ENCODE peak calls at places on chromosomes 5 and 9, in five cellular contexts. One of them, this sample, is unnamed.

GRCh38 chr5:1246711-1247431 is 21.7 kb downstream of the SLC6A18 start:
- DNase-seq in CD8-positive, alpha-beta T cell: no peak
- DNase-seq in tibial nerve: no peak
- DNase-seq in OCI-LY7: peak; percentile 48
- DNase-seq in left lung: no peak
- DNase-seq in this sample: no peak

GRCh38 chr5:140261403-140262171 is 41.3 kb downstream of the PFDN1 start:
- DNase-seq in CD8-positive, alpha-beta T cell: no peak
- DNase-seq in tibial nerve: peak; percentile 45
- DNase-seq in left lung: peak; percentile 83
- DNase-seq in OCI-LY7: no peak
- DNase-seq in this sample: peak; percentile 9

GRCh38 chr5:76251656-76252055 is 151.4 kb upstream of the IQGAP2 start:
- DNase-seq in left lung: no peak
- DNase-seq in tibial nerve: no peak
- DNase-seq in CD8-positive, alpha-beta T cell: no peak
- DNase-seq in OCI-LY7: no peak
- DNase-seq in this sample: no peak

GRCh38 chr9:70600479-70600878 is 186.0 kb upstream of the KLF9 start:
- DNase-seq in CD8-positive, alpha-beta T cell: no peak
- DNase-seq in OCI-LY7: no peak
- DNase-seq in tibial nerve: no peak
- DNase-seq in left lung: no peak
- DNase-seq in this sample: no peak

GRCh38 chr5:133393776-133394476 is 218.4 kb downstream of the FSTL4 start:
- DNase-seq in tibial nerve: no peak
- DNase-seq in left lung: no peak
- DNase-seq in OCI-LY7: no peak
- DNase-seq in CD8-positive, alpha-beta T cell: no peak
- DNase-seq in this sample: no peak

GRCh38 chr5:82364497-82364896 is 86.3 kb upstream of the RPS23 start:
- DNase-seq in left lung: no peak
- DNase-seq in CD8-positive, alpha-beta T cell: no peak
- DNase-seq in tibial nerve: no peak
- DNase-seq in OCI-LY7: no peak
- DNase-seq in this sample: no peak

GRCh38 chr5:135426102-135427082 is 20.8 kb downstream of the DCANP1 start:
- DNase-seq in CD8-positive, alpha-beta T cell: no peak
- DNase-seq in left lung: no peak
- DNase-seq in OCI-LY7: peak; percentile 69
- DNase-seq in tibial nerve: no peak
- DNase-seq in this sample: no peak

GRCh38 chr9:32839013-32839442 is 55.7 kb downstream of the TMEM215 start:
- DNase-seq in tibial nerve: no peak
- DNase-seq in left lung: no peak
- DNase-seq in OCI-LY7: no peak
- DNase-seq in CD8-positive, alpha-beta T cell: no peak
- DNase-seq in this sample: no peak

GRCh38 chr9:134374301-134375010 is 48.2 kb downstream of the RXRA start:
- DNase-seq in left lung: peak; percentile 67
- DNase-seq in OCI-LY7: no peak
- DNase-seq in tibial nerve: no peak
- DNase-seq in CD8-positive, alpha-beta T cell: no peak
- DNase-seq in this sample: no peak

GRCh38 chr9:74838351-74838750 is 49.4 kb downstream of the TRPM6 start:
- DNase-seq in CD8-positive, alpha-beta T cell: no peak
- DNase-seq in OCI-LY7: no peak
- DNase-seq in left lung: no peak
- DNase-seq in tibial nerve: no peak
- DNase-seq in this sample: no peak

GRCh38 chr9:82532504-82532903 is 530.4 kb downstream of the RASEF start:
- DNase-seq in left lung: no peak
- DNase-seq in OCI-LY7: no peak
- DNase-seq in tibial nerve: no peak
- DNase-seq in CD8-positive, alpha-beta T cell: no peak
- DNase-seq in this sample: no peak

DNA sequence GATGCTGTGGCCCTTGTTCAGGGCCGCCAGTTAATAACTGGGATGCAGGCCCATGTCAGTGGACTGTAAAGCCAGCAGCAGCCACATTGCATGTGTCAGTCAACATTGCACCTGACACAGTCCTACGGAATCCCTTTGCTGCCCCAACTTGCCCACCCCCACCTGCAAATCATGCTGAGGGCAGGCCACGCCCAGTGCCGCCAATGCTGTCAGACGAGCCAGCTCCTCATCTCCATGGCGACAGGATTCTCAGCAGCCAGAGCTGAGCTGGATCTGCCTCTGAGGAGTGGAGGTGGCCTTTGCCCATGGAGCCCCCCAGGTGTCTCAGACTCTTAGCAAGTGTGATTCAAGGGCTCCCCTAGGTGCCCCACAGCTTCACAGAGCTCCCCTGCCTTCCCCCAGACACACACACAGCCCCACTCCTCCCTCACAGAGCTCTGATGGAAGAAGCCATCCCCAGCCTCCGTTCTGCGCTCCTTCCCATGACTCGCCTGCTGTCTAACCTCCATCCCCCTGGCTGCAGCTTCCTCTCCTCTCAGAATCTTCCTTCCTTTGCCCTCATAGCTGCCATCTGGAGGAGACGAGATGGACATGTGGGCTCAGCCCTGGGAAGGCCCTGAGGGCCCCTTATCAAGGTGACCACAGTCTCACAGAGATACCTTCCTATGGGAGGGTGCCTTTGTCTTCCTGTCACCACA is 94.5 kb downstream of the PCDH1 start:
- DNase-seq in OCI-LY7: no peak
- DNase-seq in CD8-positive, alpha-beta T cell: no peak
- DNase-seq in left lung: no peak
- DNase-seq in tibial nerve: no peak
- DNase-seq in this sample: no peak
- TF ChIP-seq CTCF in OCI-LY7: no peak
- TF ChIP-seq CTCF in CD8-positive, alpha-beta T cell: no peak
- TF ChIP-seq CTCF in left lung: no peak
- TF ChIP-seq CTCF in tibial nerve: no peak
- TF ChIP-seq CTCF in this sample: no peak

DNA sequence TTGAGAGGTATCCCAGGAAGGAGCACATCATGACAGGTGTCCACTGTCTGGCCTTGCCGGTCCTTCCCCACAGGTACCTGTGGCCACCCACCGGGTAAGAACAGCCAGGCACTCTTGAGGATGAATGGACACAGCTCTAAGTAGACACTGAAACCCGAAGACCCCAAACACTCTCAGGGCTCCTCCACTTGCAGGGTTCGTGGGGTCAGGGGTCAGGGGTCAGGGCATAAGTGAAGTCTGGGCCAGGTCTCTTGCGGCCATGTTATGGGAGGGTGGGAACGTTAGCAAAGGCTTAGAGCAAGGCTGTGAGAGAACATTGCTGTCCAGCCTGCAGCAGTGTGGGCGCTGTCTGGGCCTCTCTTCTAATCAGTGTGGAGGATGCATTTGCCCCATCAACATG is 40.0 kb downstream of the MAPK9 start:
- DNase-seq in tibial nerve: no peak
- DNase-seq in OCI-LY7: no peak
- DNase-seq in left lung: no peak
- DNase-seq in CD8-positive, alpha-beta T cell: no peak
- DNase-seq in this sample: no peak
- H3K9me3 ChIP-seq in tibial nerve: peaks cover 18% of the 10 kb centered on the region
- H3K9me3 ChIP-seq in OCI-LY7: peaks cover 35% of the 10 kb centered on the region
- H3K9me3 ChIP-seq in left lung: peaks cover 9% of the 10 kb centered on the region
- H3K9me3 ChIP-seq in CD8-positive, alpha-beta T cell: peaks cover 54% of the 10 kb centered on the region
- H3K9me3 ChIP-seq in this sample: peaks cover 81% of the 10 kb centered on the region

GRCh38 chr9:97698865-97699264 is 1.7 kb upstream of the XPA start:
- DNase-seq in tibial nerve: no peak
- DNase-seq in left lung: no peak
- DNase-seq in OCI-LY7: no peak
- DNase-seq in CD8-positive, alpha-beta T cell: no peak
- DNase-seq in this sample: no peak

GRCh38 chr9:97696025-97696822 is 916 bp downstream of the XPA start:
- DNase-seq in CD8-positive, alpha-beta T cell: no peak
- DNase-seq in OCI-LY7: peak; percentile 76
- DNase-seq in left lung: no peak
- DNase-seq in tibial nerve: no peak
- DNase-seq in this sample: no peak

GRCh38 chr9:97695390-97695789 is 1.8 kb downstream of the XPA start:
- DNase-seq in tibial nerve: no peak
- DNase-seq in CD8-positive, alpha-beta T cell: no peak
- DNase-seq in left lung: no peak
- DNase-seq in OCI-LY7: no peak
- DNase-seq in this sample: no peak

GRCh38 chr9:97696823-97697601 is at the start of gene XPA:
- DNase-seq in tibial nerve: peak; percentile 91
- DNase-seq in left lung: peak; percentile 98
- DNase-seq in CD8-positive, alpha-beta T cell: peak; percentile 90
- DNase-seq in OCI-LY7: peak; percentile 96
- DNase-seq in this sample: peak; percentile 97

GRCh38 chr9:97697837-97698236 is 697 bp upstream of the XPA start:
- DNase-seq in tibial nerve: no peak
- DNase-seq in CD8-positive, alpha-beta T cell: no peak
- DNase-seq in left lung: no peak
- DNase-seq in OCI-LY7: no peak
- DNase-seq in this sample: no peak
- H3K27ac ChIP-seq in tibial nerve: peak overlapping the region; percentile 94
- H3K27ac ChIP-seq in CD8-positive, alpha-beta T cell: peak overlapping the region; percentile 60
- H3K27ac ChIP-seq in left lung: no peak overlapping the region
- H3K27ac ChIP-seq in OCI-LY7: peak overlapping the region; percentile 62
- H3K27ac ChIP-seq in this sample: peak overlapping the region; percentile 80

GRCh38 chr5:74336286-74336685 is 304.2 kb downstream of the ENC1 start:
- DNase-seq in OCI-LY7: no peak
- DNase-seq in left lung: no peak
- DNase-seq in tibial nerve: no peak
- DNase-seq in CD8-positive, alpha-beta T cell: no peak
- DNase-seq in this sample: no peak
- TF ChIP-seq CTCF in OCI-LY7: peak; percentile 42
- TF ChIP-seq CTCF in left lung: no peak
- TF ChIP-seq CTCF in tibial nerve: no peak
- TF ChIP-seq CTCF in CD8-positive, alpha-beta T cell: no peak
- TF ChIP-seq CTCF in this sample: no peak

GRCh38 chr9:136645343-136645902 is 17.3 kb upstream of the EGFL7 start:
- DNase-seq in CD8-positive, alpha-beta T cell: no peak
- DNase-seq in left lung: no peak
- DNase-seq in OCI-LY7: no peak
- DNase-seq in tibial nerve: no peak
- DNase-seq in this sample: no peak

GRCh38 chr9:136643596-136644342 is 18.9 kb upstream of the EGFL7 start:
- DNase-seq in tibial nerve: no peak
- DNase-seq in CD8-positive, alpha-beta T cell: no peak
- DNase-seq in OCI-LY7: no peak
- DNase-seq in left lung: no peak
- DNase-seq in this sample: no peak

GRCh38 chr9:136644593-136645342 is 17.9 kb upstream of the EGFL7 start:
- DNase-seq in left lung: peak; percentile 89
- DNase-seq in OCI-LY7: peak; percentile 63
- DNase-seq in tibial nerve: peak; percentile 65
- DNase-seq in CD8-positive, alpha-beta T cell: peak; percentile 59
- DNase-seq in this sample: peak; percentile 68

GRCh38 chr9:136644343-136644592 is 18.4 kb upstream of the EGFL7 start:
- DNase-seq in tibial nerve: no peak
- DNase-seq in left lung: peak; percentile 94
- DNase-seq in CD8-positive, alpha-beta T cell: no peak
- DNase-seq in OCI-LY7: no peak
- DNase-seq in this sample: no peak

GRCh38 chr9:136640176-136641086 is 22.3 kb upstream of the EGFL7 start:
- DNase-seq in left lung: no peak
- DNase-seq in CD8-positive, alpha-beta T cell: no peak
- DNase-seq in tibial nerve: no peak
- DNase-seq in OCI-LY7: no peak
- DNase-seq in this sample: no peak
- H3K9me3 ChIP-seq in left lung: no peaks in the 10 kb centered on the region
- H3K9me3 ChIP-seq in CD8-positive, alpha-beta T cell: no peaks in the 10 kb centered on the region
- H3K9me3 ChIP-seq in tibial nerve: no peaks in the 10 kb centered on the region
- H3K9me3 ChIP-seq in OCI-LY7: no peaks in the 10 kb centered on the region
- H3K9me3 ChIP-seq in this sample: no peaks in the 10 kb centered on the region

DNA sequence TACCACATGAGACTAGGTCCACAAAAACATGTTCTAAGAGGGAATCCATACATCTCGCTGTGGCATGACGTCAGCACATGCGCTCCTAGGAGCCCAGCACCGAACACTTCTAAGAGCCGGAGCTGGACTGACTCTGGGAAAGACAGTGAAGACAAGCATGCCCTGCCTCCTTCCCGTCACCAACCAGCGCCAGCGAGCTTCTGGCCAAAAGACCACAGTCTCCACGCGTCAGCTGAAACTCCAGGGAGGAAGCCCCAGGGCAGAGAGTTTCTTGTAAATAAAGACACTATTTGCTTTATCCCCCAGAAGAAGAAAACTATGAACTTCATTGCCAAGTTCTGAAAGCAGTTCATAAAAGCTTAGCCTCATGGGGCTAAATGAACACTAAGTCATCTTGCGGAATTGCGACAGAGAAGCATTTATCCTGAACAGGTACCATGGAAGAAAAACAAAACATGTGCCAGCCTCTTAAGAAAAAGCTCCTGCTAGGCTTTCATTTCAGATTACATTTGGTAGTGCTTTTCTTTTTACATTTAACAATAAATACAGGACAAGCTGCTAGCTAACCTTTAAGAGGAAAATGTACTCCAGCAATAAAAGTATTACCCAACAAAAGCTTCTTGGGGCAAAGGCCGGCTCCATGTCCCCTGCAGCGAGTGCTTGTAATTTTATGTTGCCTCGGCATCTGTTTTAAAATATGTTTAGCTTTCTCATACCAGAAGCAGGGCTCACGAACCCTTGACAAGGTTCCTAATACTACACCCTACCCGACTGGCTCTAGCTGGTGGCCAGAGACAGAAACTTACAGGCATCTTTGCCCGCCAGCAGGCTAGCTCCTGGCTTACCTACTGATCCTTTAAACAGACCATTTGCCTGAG is 96.5 kb downstream of the PRRT1B start:
- DNase-seq in tibial nerve: no peak
- DNase-seq in OCI-LY7: no peak
- DNase-seq in left lung: no peak
- DNase-seq in CD8-positive, alpha-beta T cell: no peak
- DNase-seq in this sample: no peak
- H3K27ac ChIP-seq in tibial nerve: peak overlapping the region; percentile 54
- H3K27ac ChIP-seq in OCI-LY7: no peak overlapping the region
- H3K27ac ChIP-seq in left lung: no peak overlapping the region
- H3K27ac ChIP-seq in CD8-positive, alpha-beta T cell: no peak overlapping the region
- H3K27ac ChIP-seq in this sample: no peak overlapping the region

DNA sequence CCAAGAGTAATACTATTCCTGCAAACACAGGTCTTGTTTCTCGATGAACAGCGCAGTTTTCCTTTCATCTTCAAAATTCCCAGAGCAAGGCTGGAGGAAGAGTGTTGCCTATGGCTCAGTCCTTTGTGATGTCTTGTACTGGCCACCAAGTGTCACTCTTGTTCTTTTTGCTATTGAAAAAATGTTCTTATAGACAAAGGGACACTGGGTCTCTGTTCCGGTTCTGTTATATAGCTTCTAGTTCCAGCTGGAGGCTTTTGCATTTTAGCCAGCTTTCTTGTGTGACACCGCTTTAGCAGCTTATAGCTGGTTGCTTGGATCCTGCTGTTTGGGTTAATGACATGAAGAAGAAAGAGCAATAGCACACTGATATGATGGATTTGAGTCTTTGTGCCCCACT is 343.7 kb upstream of the KCNN2 start:
- DNase-seq in tibial nerve: no peak
- DNase-seq in left lung: no peak
- DNase-seq in CD8-positive, alpha-beta T cell: no peak
- DNase-seq in OCI-LY7: no peak
- DNase-seq in this sample: no peak
- TF ChIP-seq CTCF in tibial nerve: no peak
- TF ChIP-seq CTCF in left lung: no peak
- TF ChIP-seq CTCF in CD8-positive, alpha-beta T cell: no peak
- TF ChIP-seq CTCF in OCI-LY7: peak; percentile 30
- TF ChIP-seq CTCF in this sample: no peak

GRCh38 chr5:141427783-141428426 is 2.4 kb upstream of the PCDHGA12 start:
- DNase-seq in left lung: no peak
- DNase-seq in CD8-positive, alpha-beta T cell: no peak
- DNase-seq in OCI-LY7: no peak
- DNase-seq in tibial nerve: no peak
- DNase-seq in this sample: no peak
- H3K9me3 ChIP-seq in left lung: no peaks in the 10 kb centered on the region
- H3K9me3 ChIP-seq in CD8-positive, alpha-beta T cell: peaks cover 16% of the 10 kb centered on the region
- H3K9me3 ChIP-seq in OCI-LY7: no peaks in the 10 kb centered on the region
- H3K9me3 ChIP-seq in tibial nerve: peaks cover 26% of the 10 kb centered on the region
- H3K9me3 ChIP-seq in this sample: peaks cover 49% of the 10 kb centered on the region

This sample was measured in CD4-positive, alpha-beta T cell.